ENCODE peak calls at places on chromosomes 1 and 21, in five cellular contexts. One of them, this sample, is unnamed. For H3K79me2 and H3K9me3, the result is how much of the 10 kb centered on the place peaks cover.

GRCh38 chr1:220702733-220703704 is 12.9 kb downstream of the C1orf115 start:
- DNase-seq in GM23248: no peak
- DNase-seq in neural progenitor cell: no peak
- DNase-seq in endothelial cell of umbilical vein: no peak
- DNase-seq in Karpas-422: peak
- DNase-seq in this sample: no peak

GRCh38 chr1:9047019-9047418 is 20.8 kb upstream of the SLC2A7 start:
- DNase-seq in endothelial cell of umbilical vein: no peak
- DNase-seq in Karpas-422: no peak
- DNase-seq in GM23248: no peak
- DNase-seq in neural progenitor cell: no peak
- DNase-seq in this sample: no peak

GRCh38 chr1:35264035-35264434 is 4.5 kb upstream of the ZMYM4 start:
- DNase-seq in GM23248: no peak
- DNase-seq in endothelial cell of umbilical vein: no peak
- DNase-seq in neural progenitor cell: no peak
- DNase-seq in Karpas-422: no peak
- DNase-seq in this sample: no peak

GRCh38 chr1:116825400-116825734 is 71.1 kb downstream of the CD2 start:
- DNase-seq in endothelial cell of umbilical vein: no peak
- DNase-seq in Karpas-422: no peak
- DNase-seq in GM23248: no peak
- DNase-seq in neural progenitor cell: no peak
- DNase-seq in this sample: no peak

GRCh38 chr1:66758247-66758755 is 6.0 kb downstream of the DYNLT5 start:
- DNase-seq in GM23248: no peak
- DNase-seq in Karpas-422: peak
- DNase-seq in endothelial cell of umbilical vein: peak
- DNase-seq in neural progenitor cell: no peak
- DNase-seq in this sample: no peak

GRCh38 chr1:37995773-37996379 is 6.1 kb upstream of the SF3A3 start:
- DNase-seq in neural progenitor cell: peak
- DNase-seq in Karpas-422: no peak
- DNase-seq in endothelial cell of umbilical vein: no peak
- DNase-seq in GM23248: peak
- DNase-seq in this sample: no peak

GRCh38 chr1:2349821-2350220 is 41.5 kb downstream of the MORN1 start:
- DNase-seq in endothelial cell of umbilical vein: no peak
- DNase-seq in Karpas-422: no peak
- DNase-seq in GM23248: no peak
- DNase-seq in neural progenitor cell: peak
- DNase-seq in this sample: no peak

GRCh38 chr1:55580845-55581332 is 365.7 kb upstream of the USP24 start:
- DNase-seq in endothelial cell of umbilical vein: no peak
- DNase-seq in GM23248: peak
- DNase-seq in Karpas-422: no peak
- DNase-seq in neural progenitor cell: no peak
- DNase-seq in this sample: peak

GRCh38 chr1:198253668-198254067 is 96.9 kb downstream of the NEK7 start:
- DNase-seq in neural progenitor cell: peak
- DNase-seq in Karpas-422: peak
- DNase-seq in endothelial cell of umbilical vein: peak
- DNase-seq in GM23248: peak
- DNase-seq in this sample: no peak

GRCh38 chr1:93021539-93022134 is 57.4 kb upstream of the MTF2 start:
- DNase-seq in endothelial cell of umbilical vein: peak
- DNase-seq in Karpas-422: peak
- DNase-seq in neural progenitor cell: peak
- DNase-seq in GM23248: peak
- DNase-seq in this sample: no peak

GRCh38 chr1:39615086-39615662 is 24.3 kb downstream of the HEYL start:
- DNase-seq in GM23248: no peak
- DNase-seq in neural progenitor cell: no peak
- DNase-seq in Karpas-422: no peak
- DNase-seq in endothelial cell of umbilical vein: no peak
- DNase-seq in this sample: no peak

GRCh38 chr1:156748670-156749428 is 2.6 kb downstream of the HDGF start:
- DNase-seq in neural progenitor cell: no peak
- DNase-seq in Karpas-422: no peak
- DNase-seq in GM23248: peak
- DNase-seq in endothelial cell of umbilical vein: peak
- DNase-seq in this sample: peak

GRCh38 chr1:205237526-205238484 is 10.1 kb downstream of the TMCC2 start:
- DNase-seq in endothelial cell of umbilical vein: no peak
- DNase-seq in GM23248: no peak
- DNase-seq in Karpas-422: no peak
- DNase-seq in neural progenitor cell: no peak
- DNase-seq in this sample: no peak

GRCh38 chr21:46604329-46604974 is 430 bp downstream of the S100B start:
- DNase-seq in GM23248: no peak
- DNase-seq in Karpas-422: no peak
- DNase-seq in neural progenitor cell: no peak
- DNase-seq in endothelial cell of umbilical vein: no peak
- DNase-seq in this sample: no peak

GRCh38 chr1:70486676-70487470 is 75.8 kb downstream of the CTH start:
- DNase-seq in GM23248: peak
- DNase-seq in Karpas-422: no peak
- DNase-seq in endothelial cell of umbilical vein: no peak
- DNase-seq in neural progenitor cell: no peak
- DNase-seq in this sample: no peak

GRCh38 chr1:150544204-150544603 is 5.0 kb upstream of the ADAMTSL4 start:
- DNase-seq in neural progenitor cell: no peak
- DNase-seq in Karpas-422: no peak
- DNase-seq in GM23248: peak
- DNase-seq in endothelial cell of umbilical vein: no peak
- DNase-seq in this sample: no peak

GRCh38 chr1:177228721-177229088 is 57.9 kb downstream of the BRINP2 start:
- DNase-seq in Karpas-422: no peak
- DNase-seq in GM23248: peak
- DNase-seq in endothelial cell of umbilical vein: no peak
- DNase-seq in neural progenitor cell: no peak
- DNase-seq in this sample: no peak

GRCh38 chr21:41369915-41370839 is 8.3 kb downstream of the MX2 start:
- DNase-seq in GM23248: no peak
- DNase-seq in endothelial cell of umbilical vein: no peak
- DNase-seq in Karpas-422: peak
- DNase-seq in neural progenitor cell: no peak
- DNase-seq in this sample: no peak

GRCh38 chr1:36922071-36922470 is 112.2 kb downstream of the GRIK3 start:
- DNase-seq in neural progenitor cell: no peak
- DNase-seq in Karpas-422: no peak
- DNase-seq in GM23248: no peak
- DNase-seq in endothelial cell of umbilical vein: no peak
- DNase-seq in this sample: no peak

GRCh38 chr1:235648954-235649721 is 446 bp downstream of the GNG4 start:
- DNase-seq in endothelial cell of umbilical vein: peak
- DNase-seq in GM23248: peak
- DNase-seq in Karpas-422: no peak
- DNase-seq in neural progenitor cell: peak
- DNase-seq in this sample: peak

GRCh38 chr1:51949014-51949702 is 41.3 kb downstream of the RAB3B start:
- DNase-seq in Karpas-422: no peak
- DNase-seq in GM23248: no peak
- DNase-seq in neural progenitor cell: no peak
- DNase-seq in endothelial cell of umbilical vein: no peak
- DNase-seq in this sample: no peak

GRCh38 chr1:227764019-227764391 is 28.8 kb downstream of the SNAP47 start:
- DNase-seq in Karpas-422: no peak
- DNase-seq in GM23248: peak
- DNase-seq in neural progenitor cell: no peak
- DNase-seq in endothelial cell of umbilical vein: no peak
- DNase-seq in this sample: peak

GRCh38 chr1:39955547-39956539 is 898 bp downstream of the MFSD2A start:
- DNase-seq in neural progenitor cell: peak
- DNase-seq in GM23248: peak
- DNase-seq in endothelial cell of umbilical vein: peak
- DNase-seq in Karpas-422: peak
- DNase-seq in this sample: peak

GRCh38 chr1:159406821-159407220 is 25.2 kb upstream of the OR10J4 start:
- DNase-seq in Karpas-422: no peak
- DNase-seq in neural progenitor cell: no peak
- DNase-seq in endothelial cell of umbilical vein: no peak
- DNase-seq in GM23248: no peak
- DNase-seq in this sample: no peak

GRCh38 chr1:85398391-85399064 is 66.4 kb downstream of the DDAH1 start:
- DNase-seq in neural progenitor cell: no peak
- DNase-seq in GM23248: peak
- DNase-seq in endothelial cell of umbilical vein: peak
- DNase-seq in Karpas-422: peak
- DNase-seq in this sample: no peak

GRCh38 chr1:203675596-203676347 is 49.1 kb downstream of the ATP2B4 start:
- DNase-seq in GM23248: no peak
- DNase-seq in neural progenitor cell: no peak
- DNase-seq in endothelial cell of umbilical vein: no peak
- DNase-seq in Karpas-422: no peak
- DNase-seq in this sample: peak

GRCh38 chr1:160578175-160578693 is 1.1 kb downstream of the CD84 start:
- DNase-seq in Karpas-422: peak
- DNase-seq in GM23248: no peak
- DNase-seq in endothelial cell of umbilical vein: no peak
- DNase-seq in neural progenitor cell: no peak
- DNase-seq in this sample: no peak

GRCh38 chr1:34156739-34157138 is 8.3 kb downstream of the CSMD2 start:
- DNase-seq in Karpas-422: no peak
- DNase-seq in GM23248: no peak
- DNase-seq in endothelial cell of umbilical vein: no peak
- DNase-seq in neural progenitor cell: no peak
- DNase-seq in this sample: no peak

GRCh38 chr1:44802306-44803061 is 2.3 kb downstream of the PLK3 start:
- DNase-seq in neural progenitor cell: peak
- DNase-seq in endothelial cell of umbilical vein: no peak
- DNase-seq in Karpas-422: no peak
- DNase-seq in GM23248: no peak
- DNase-seq in this sample: no peak

GRCh38 chr1:3318329-3318728 is 136.1 kb upstream of the ARHGEF16 start:
- DNase-seq in endothelial cell of umbilical vein: no peak
- DNase-seq in Karpas-422: no peak
- DNase-seq in neural progenitor cell: no peak
- DNase-seq in GM23248: no peak
- DNase-seq in this sample: no peak

GRCh38 chr1:201648066-201648910 is 109.4 kb downstream of the NAV1 start:
- DNase-seq in endothelial cell of umbilical vein: peak
- DNase-seq in neural progenitor cell: peak
- DNase-seq in Karpas-422: no peak
- DNase-seq in GM23248: peak
- DNase-seq in this sample: peak

GRCh38 chr1:181541458-181541857 is 58.1 kb downstream of the CACNA1E start:
- DNase-seq in GM23248: no peak
- DNase-seq in neural progenitor cell: no peak
- DNase-seq in Karpas-422: no peak
- DNase-seq in endothelial cell of umbilical vein: no peak
- DNase-seq in this sample: no peak

DNA sequence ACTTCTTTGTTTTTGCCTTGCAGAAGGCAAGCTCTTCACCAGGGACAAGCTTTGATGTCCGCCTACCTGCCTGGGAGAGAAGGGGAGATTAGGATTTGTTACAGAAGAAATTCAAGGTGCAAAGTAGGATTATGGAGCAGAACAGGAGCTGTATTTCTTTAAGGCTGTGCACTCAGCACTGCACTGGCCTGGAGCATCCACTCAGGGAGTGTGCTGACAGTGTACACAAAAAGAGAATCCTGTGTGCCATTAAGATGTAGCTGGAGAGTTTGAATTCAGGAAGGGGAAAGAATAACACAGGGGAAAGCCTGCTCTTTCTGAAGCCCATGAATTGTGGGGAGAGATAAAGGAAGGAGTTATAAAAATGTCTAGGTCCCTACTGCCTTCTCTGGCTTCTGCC is 137.7 kb upstream of the ETS2 start:
- DNase-seq in GM23248: no peak
- DNase-seq in Karpas-422: no peak
- DNase-seq in endothelial cell of umbilical vein: no peak
- DNase-seq in neural progenitor cell: no peak
- DNase-seq in this sample: no peak
- H2AFZ ChIP-seq in GM23248: no peak
- H2AFZ ChIP-seq in Karpas-422: no peak
- H2AFZ ChIP-seq in endothelial cell of umbilical vein: no peak
- H2AFZ ChIP-seq in neural progenitor cell: no peak
- H2AFZ ChIP-seq in this sample: no peak

DNA sequence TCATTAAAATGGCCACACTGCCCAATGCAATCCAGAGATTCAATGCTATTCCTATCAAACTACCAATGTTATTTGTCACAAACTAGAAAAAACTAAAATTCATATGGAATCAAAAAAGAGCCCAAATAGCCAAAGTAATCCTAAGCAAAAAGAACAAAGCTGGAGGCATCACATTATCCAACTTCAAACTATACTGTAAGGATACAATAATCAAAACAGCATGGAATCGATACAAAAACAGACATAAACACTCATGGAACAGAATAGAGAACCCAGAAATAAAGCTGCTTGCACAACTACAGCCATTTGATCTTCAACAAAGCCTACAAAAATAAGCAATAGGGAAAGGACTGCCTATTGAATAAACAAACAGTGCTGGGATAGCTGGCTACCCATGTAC is 100.4 kb downstream of the FAF1 start:
- DNase-seq in neural progenitor cell: no peak
- DNase-seq in Karpas-422: no peak
- DNase-seq in GM23248: no peak
- DNase-seq in endothelial cell of umbilical vein: no peak
- DNase-seq in this sample: no peak
- H3K79me2 ChIP-seq in neural progenitor cell: under half
- H3K79me2 ChIP-seq in Karpas-422: half or more
- H3K79me2 ChIP-seq in GM23248: half or more
- H3K79me2 ChIP-seq in endothelial cell of umbilical vein: under half
- H3K79me2 ChIP-seq in this sample: half or more

GRCh38 chr1:32872189-32872898 is 1.6 kb upstream of the FNDC5 start:
- DNase-seq in neural progenitor cell: peak
- DNase-seq in Karpas-422: peak
- DNase-seq in endothelial cell of umbilical vein: peak
- DNase-seq in GM23248: peak
- DNase-seq in this sample: peak
- H3K9me3 ChIP-seq in neural progenitor cell: under half
- H3K9me3 ChIP-seq in Karpas-422: under half
- H3K9me3 ChIP-seq in endothelial cell of umbilical vein: under half
- H3K9me3 ChIP-seq in GM23248: under half
- H3K9me3 ChIP-seq in this sample: under half

DNA sequence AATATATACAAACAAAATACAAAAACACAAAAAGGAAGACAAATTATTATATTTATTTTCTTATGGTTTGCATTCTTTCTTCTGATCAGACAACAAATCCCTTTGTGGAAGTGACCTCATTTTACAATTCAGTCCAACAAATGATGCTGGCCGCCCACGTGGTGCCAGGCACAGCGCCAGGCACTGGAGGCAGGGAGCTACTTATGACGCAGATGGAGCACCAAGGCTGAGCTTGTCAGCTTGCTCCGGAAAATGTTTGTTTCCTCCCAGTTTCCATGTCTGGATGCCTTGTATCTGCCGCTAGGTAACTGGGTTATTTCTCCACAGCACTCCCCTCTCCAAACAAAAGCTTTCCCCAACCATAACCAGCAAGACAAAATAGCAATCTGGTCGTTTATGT is 30.7 kb upstream of the CD34 start:
- DNase-seq in Karpas-422: no peak
- DNase-seq in GM23248: peak
- DNase-seq in endothelial cell of umbilical vein: peak
- DNase-seq in neural progenitor cell: no peak
- DNase-seq in this sample: no peak
- H2AFZ ChIP-seq in Karpas-422: no peak
- H2AFZ ChIP-seq in GM23248: peak
- H2AFZ ChIP-seq in endothelial cell of umbilical vein: peak
- H2AFZ ChIP-seq in neural progenitor cell: no peak
- H2AFZ ChIP-seq in this sample: no peak